ENCODE peak calls at places on chromosomes 5 and 9, in five cellular contexts. One of them, this sample, is unnamed.

GRCh38 chr9:76717176-76717575 is 47.1 kb upstream of the PCA3 start:
- DNase-seq in OCI-LY7: no peak
- DNase-seq in CD8-positive, alpha-beta T cell: no peak
- DNase-seq in neural crest cell: no peak
- DNase-seq in uterus: no peak
- DNase-seq in this sample: no peak

GRCh38 chr9:133945977-133946753 is 46.0 kb downstream of the VAV2 start:
- DNase-seq in CD8-positive, alpha-beta T cell: no peak
- DNase-seq in neural crest cell: no peak
- DNase-seq in uterus: no peak
- DNase-seq in OCI-LY7: peak
- DNase-seq in this sample: no peak

GRCh38 chr5:147809830-147810666 is 21.4 kb downstream of the SPINK1 start:
- DNase-seq in uterus: no peak
- DNase-seq in CD8-positive, alpha-beta T cell: no peak
- DNase-seq in neural crest cell: no peak
- DNase-seq in OCI-LY7: no peak
- DNase-seq in this sample: no peak

GRCh38 chr9:4489919-4490704 is at the start of gene SLC1A1:
- DNase-seq in neural crest cell: peak
- DNase-seq in CD8-positive, alpha-beta T cell: no peak
- DNase-seq in OCI-LY7: no peak
- DNase-seq in uterus: peak
- DNase-seq in this sample: peak

GRCh38 chr5:160802567-160802966 is 49.4 kb downstream of the ATP10B start:
- DNase-seq in CD8-positive, alpha-beta T cell: no peak
- DNase-seq in neural crest cell: no peak
- DNase-seq in uterus: no peak
- DNase-seq in OCI-LY7: no peak
- DNase-seq in this sample: no peak

GRCh38 chr9:88041447-88041846 is 67.1 kb upstream of the CDK20 start:
- DNase-seq in CD8-positive, alpha-beta T cell: no peak
- DNase-seq in uterus: no peak
- DNase-seq in OCI-LY7: no peak
- DNase-seq in neural crest cell: no peak
- DNase-seq in this sample: no peak

GRCh38 chr9:117035546-117035945 is 348.4 kb downstream of the TRIM32 start:
- DNase-seq in CD8-positive, alpha-beta T cell: no peak
- DNase-seq in OCI-LY7: no peak
- DNase-seq in neural crest cell: no peak
- DNase-seq in uterus: no peak
- DNase-seq in this sample: no peak

GRCh38 chr5:132976852-132977251 is 13.4 kb upstream of the AFF4 start:
- DNase-seq in OCI-LY7: no peak
- DNase-seq in CD8-positive, alpha-beta T cell: no peak
- DNase-seq in uterus: no peak
- DNase-seq in neural crest cell: no peak
- DNase-seq in this sample: no peak

GRCh38 chr5:72618699-72619098 is 111.5 kb upstream of the ZNF366 start:
- DNase-seq in neural crest cell: no peak
- DNase-seq in uterus: no peak
- DNase-seq in OCI-LY7: no peak
- DNase-seq in CD8-positive, alpha-beta T cell: no peak
- DNase-seq in this sample: no peak

GRCh38 chr5:73822989-73823339 is 197.0 kb downstream of the ARHGEF28 start:
- DNase-seq in uterus: no peak
- DNase-seq in OCI-LY7: no peak
- DNase-seq in CD8-positive, alpha-beta T cell: no peak
- DNase-seq in neural crest cell: no peak
- DNase-seq in this sample: no peak

GRCh38 chr5:124544366-124545055 is 201.9 kb downstream of the ZNF608 start:
- DNase-seq in neural crest cell: no peak
- DNase-seq in OCI-LY7: peak
- DNase-seq in CD8-positive, alpha-beta T cell: no peak
- DNase-seq in uterus: no peak
- DNase-seq in this sample: peak

DNA sequence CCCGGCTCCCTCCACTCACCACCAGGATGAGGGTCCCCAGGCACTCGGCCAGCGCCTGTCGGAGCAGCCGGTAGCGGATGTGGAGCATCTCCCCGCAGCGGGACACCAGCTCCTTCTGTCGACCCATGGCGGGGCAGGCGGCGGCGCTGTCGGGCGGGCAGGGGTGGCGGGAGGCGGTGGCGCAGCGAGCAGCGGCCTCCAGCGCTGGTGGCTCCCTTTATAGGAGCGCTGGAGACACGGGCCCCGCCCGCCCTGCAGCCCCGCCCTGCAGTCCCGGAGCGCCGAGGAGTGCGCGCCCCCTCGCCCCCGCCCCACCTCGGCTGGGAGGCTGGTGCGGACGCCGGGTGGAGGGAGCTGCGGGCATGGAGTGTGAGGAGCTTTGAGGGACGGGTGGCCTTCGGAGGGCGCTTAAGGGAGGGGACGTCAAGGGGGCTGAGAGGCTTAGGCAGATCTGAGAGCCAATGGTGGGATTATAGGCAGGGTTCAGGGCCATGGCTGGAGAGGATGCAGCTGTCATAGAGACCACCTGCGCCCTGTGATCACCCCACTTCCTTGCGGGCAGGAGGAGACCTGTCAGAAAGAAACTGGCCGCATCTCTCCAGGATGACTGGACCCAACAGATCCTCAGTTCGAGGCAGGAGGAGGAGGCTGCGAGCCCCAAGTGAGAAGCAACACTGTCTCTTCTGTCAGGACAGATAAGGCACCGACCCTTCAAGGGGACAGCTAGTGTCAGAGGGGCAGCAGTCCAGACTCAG is at the start of gene AQP3:
- DNase-seq in neural crest cell: peak
- DNase-seq in OCI-LY7: peak
- DNase-seq in CD8-positive, alpha-beta T cell: peak
- DNase-seq in uterus: peak
- DNase-seq in this sample: peak
- TF ChIP-seq CTCF in neural crest cell: no peak
- TF ChIP-seq CTCF in OCI-LY7: peak
- TF ChIP-seq CTCF in CD8-positive, alpha-beta T cell: no peak
- TF ChIP-seq CTCF in uterus: peak
- TF ChIP-seq CTCF in this sample: peak

GRCh38 chr9:36204906-36205547 is 14.3 kb downstream of the CLTA start:
- DNase-seq in uterus: no peak
- DNase-seq in CD8-positive, alpha-beta T cell: no peak
- DNase-seq in neural crest cell: no peak
- DNase-seq in OCI-LY7: no peak
- DNase-seq in this sample: no peak
- TF ChIP-seq CTCF in uterus: no peak
- TF ChIP-seq CTCF in CD8-positive, alpha-beta T cell: no peak
- TF ChIP-seq CTCF in neural crest cell: peak
- TF ChIP-seq CTCF in OCI-LY7: peak
- TF ChIP-seq CTCF in this sample: peak

DNA sequence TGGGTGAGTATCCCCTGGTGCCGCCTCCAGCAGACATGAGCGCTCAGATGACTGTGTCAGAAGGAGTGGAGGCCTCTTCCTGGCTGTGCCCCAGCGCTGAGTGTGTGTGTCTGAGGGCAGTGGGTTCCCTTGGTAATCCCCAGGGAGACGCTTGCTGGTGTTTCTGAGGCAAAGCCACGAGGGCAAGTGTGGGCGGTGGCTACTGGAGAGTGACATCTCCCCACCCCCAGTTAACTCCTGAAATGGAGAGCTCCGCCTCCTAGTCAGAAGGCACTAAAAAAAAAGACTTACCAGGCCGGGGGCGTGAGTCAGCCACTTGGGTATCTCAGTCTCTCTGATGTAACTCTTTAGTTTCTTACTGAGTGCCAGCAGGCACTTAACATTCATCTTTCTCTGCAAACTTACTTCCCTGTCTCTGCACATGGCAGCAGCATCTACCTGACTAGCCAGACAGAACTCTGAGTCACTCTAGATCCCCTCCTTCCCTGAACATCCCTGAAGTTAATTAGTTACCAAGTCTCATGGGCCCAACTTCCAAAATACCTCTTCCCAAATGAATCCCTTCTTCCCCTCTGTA is 19.3 kb downstream of the ORM2 start:
- DNase-seq in neural crest cell: peak
- DNase-seq in uterus: peak
- DNase-seq in CD8-positive, alpha-beta T cell: peak
- DNase-seq in OCI-LY7: peak
- DNase-seq in this sample: peak
- TF ChIP-seq CTCF in neural crest cell: no peak
- TF ChIP-seq CTCF in uterus: no peak
- TF ChIP-seq CTCF in CD8-positive, alpha-beta T cell: no peak
- TF ChIP-seq CTCF in OCI-LY7: no peak
- TF ChIP-seq CTCF in this sample: no peak

GRCh38 chr5:97044057-97044456 is 98.4 kb downstream of the LIX1 start:
- DNase-seq in CD8-positive, alpha-beta T cell: no peak
- DNase-seq in OCI-LY7: no peak
- DNase-seq in uterus: peak
- DNase-seq in neural crest cell: no peak
- DNase-seq in this sample: no peak
- TF ChIP-seq CTCF in CD8-positive, alpha-beta T cell: no peak
- TF ChIP-seq CTCF in OCI-LY7: peak
- TF ChIP-seq CTCF in uterus: no peak
- TF ChIP-seq CTCF in neural crest cell: peak
- TF ChIP-seq CTCF in this sample: peak

DNA sequence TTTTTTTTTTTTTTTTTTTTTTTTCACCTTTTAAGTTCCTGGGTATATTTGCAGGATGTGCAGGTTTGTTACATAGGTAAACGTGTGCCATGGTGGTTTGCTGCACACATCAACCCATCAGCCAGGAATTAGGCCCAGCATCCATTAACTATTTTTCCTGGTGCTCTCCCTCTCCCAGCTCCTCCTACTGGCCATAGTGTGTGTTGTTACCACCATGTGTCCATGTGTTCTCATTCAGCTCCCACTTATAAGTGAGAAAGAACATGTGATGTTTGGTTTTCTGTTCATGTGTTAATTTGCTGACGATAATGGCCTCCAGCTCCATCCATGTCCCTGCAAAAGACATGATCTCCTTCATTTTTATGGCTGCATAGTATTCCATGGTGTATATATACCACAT is 350.5 kb downstream of the MAN2A1 start:
- DNase-seq in CD8-positive, alpha-beta T cell: no peak
- DNase-seq in neural crest cell: no peak
- DNase-seq in uterus: no peak
- DNase-seq in OCI-LY7: no peak
- DNase-seq in this sample: no peak
- TF ChIP-seq CTCF in CD8-positive, alpha-beta T cell: no peak
- TF ChIP-seq CTCF in neural crest cell: peak
- TF ChIP-seq CTCF in uterus: no peak
- TF ChIP-seq CTCF in OCI-LY7: peak
- TF ChIP-seq CTCF in this sample: no peak

DNA sequence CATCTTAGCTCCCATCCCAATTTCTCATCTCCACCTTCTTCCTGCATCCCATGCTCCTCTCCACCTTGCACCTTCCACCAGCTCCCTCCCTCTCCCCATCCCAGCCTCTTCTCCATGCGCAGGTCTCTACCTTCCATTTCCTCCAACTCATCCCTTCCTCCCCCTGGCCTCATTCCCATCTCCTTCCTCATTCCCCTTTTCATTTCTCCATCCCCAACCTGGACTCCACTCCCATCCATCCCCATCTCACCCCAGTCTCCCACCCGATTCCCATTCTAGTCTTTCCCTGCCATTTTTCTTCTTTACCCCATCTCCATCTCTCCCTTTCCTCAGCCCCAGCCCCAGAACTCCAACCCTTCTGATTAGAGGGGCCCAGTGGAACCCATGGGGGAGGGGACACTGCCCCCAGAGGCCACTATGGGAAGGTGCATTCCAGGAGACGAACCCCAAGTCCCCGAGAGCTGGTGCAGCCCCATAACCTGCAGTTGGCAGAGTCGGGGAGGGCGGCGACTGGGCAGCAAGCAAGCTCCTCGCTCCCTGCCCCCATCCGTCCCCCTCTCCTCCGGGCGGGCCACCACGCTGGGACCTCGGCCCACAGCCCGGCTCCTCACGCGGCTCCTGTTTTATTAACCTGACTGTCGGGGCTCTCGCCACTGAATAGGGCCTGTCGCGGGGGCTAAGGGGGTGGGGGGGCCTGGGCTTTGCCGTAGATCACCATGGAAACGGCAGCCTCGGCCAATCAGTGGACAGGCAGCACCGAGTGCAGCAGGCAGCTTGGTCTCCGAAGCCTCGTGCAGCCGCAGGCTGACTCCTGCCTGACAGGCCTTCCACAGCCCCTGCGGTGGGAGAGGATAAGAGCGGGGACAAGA is 66.7 kb downstream of the PCDH1 start:
- DNase-seq in OCI-LY7: peak
- DNase-seq in CD8-positive, alpha-beta T cell: no peak
- DNase-seq in neural crest cell: peak
- DNase-seq in uterus: no peak
- DNase-seq in this sample: peak
- TF ChIP-seq CTCF in OCI-LY7: peak
- TF ChIP-seq CTCF in CD8-positive, alpha-beta T cell: peak
- TF ChIP-seq CTCF in neural crest cell: peak
- TF ChIP-seq CTCF in uterus: peak
- TF ChIP-seq CTCF in this sample: peak

GRCh38 chr5:90221947-90222346 is 187.6 kb downstream of the CETN3 start:
- DNase-seq in uterus: no peak
- DNase-seq in OCI-LY7: no peak
- DNase-seq in CD8-positive, alpha-beta T cell: no peak
- DNase-seq in neural crest cell: no peak
- DNase-seq in this sample: no peak

GRCh38 chr5:90224342-90224741 is 185.2 kb downstream of the CETN3 start:
- DNase-seq in neural crest cell: no peak
- DNase-seq in uterus: no peak
- DNase-seq in OCI-LY7: no peak
- DNase-seq in CD8-positive, alpha-beta T cell: no peak
- DNase-seq in this sample: no peak

GRCh38 chr5:90220554-90220953 is 189.0 kb downstream of the CETN3 start:
- DNase-seq in uterus: no peak
- DNase-seq in OCI-LY7: no peak
- DNase-seq in neural crest cell: no peak
- DNase-seq in CD8-positive, alpha-beta T cell: no peak
- DNase-seq in this sample: no peak
- TF ChIP-seq CTCF in uterus: no peak
- TF ChIP-seq CTCF in OCI-LY7: no peak
- TF ChIP-seq CTCF in neural crest cell: no peak
- TF ChIP-seq CTCF in CD8-positive, alpha-beta T cell: no peak
- TF ChIP-seq CTCF in this sample: no peak

DNA sequence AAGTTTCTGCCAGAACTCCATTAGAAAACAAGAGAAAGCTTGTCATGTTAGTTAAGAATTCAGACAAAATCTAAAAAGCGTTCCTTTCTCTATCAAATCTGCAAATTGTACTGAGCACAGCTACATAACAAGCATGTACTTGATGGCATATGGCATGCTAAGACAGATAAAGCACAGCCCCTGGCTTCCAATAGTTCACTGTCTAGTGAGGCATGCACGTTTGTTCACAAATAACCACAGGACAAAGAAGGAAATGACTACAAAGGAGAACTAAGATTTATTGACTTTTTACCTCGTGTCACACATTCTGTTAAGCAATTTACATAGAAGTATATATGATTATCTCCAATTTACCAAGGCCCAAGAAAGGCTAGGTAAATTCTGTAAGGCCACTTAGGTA is 518.2 kb upstream of the TLE4 start:
- DNase-seq in uterus: no peak
- DNase-seq in CD8-positive, alpha-beta T cell: no peak
- DNase-seq in OCI-LY7: no peak
- DNase-seq in neural crest cell: no peak
- DNase-seq in this sample: no peak
- TF ChIP-seq CTCF in uterus: no peak
- TF ChIP-seq CTCF in CD8-positive, alpha-beta T cell: no peak
- TF ChIP-seq CTCF in OCI-LY7: no peak
- TF ChIP-seq CTCF in neural crest cell: no peak
- TF ChIP-seq CTCF in this sample: no peak

This sample was measured in GM13977.